ENCODE peak calls at places on chromosomes 2 and 18, in eight cellular contexts. One of them, this sample, is unnamed.

GRCh38 chr2:226429476-226429875 is 370.1 kb downstream of the IRS1 start:
- DNase-seq in NCI-H1092 treated with DMSO at 0.1 percent for 48 hours: no peak
- DNase-seq in stimulated activated CD4-positive, alpha-beta T cell treated with anti-CD3 and anti-CD28 coated beads, TNF-alpha, amount 100 ng/mL, for 1 hour: no peak
- DNase-seq in RPMI8226: no peak
- DNase-seq in kidney epithelial cell: no peak
- DNase-seq in PC-9: no peak
- DNase-seq in neural crest cell: no peak
- DNase-seq in amniotic stem cell: no peak
- DNase-seq in this sample: no peak

GRCh38 chr2:162520959-162521358 is 177.0 kb downstream of the GCA start:
- DNase-seq in stimulated activated CD4-positive, alpha-beta T cell treated with anti-CD3 and anti-CD28 coated beads, TNF-alpha, amount 100 ng/mL, for 1 hour: no peak
- DNase-seq in RPMI8226: no peak
- DNase-seq in amniotic stem cell: no peak
- DNase-seq in neural crest cell: no peak
- DNase-seq in PC-9: no peak
- DNase-seq in kidney epithelial cell: no peak
- DNase-seq in NCI-H1092 treated with DMSO at 0.1 percent for 48 hours: no peak
- DNase-seq in this sample: no peak

GRCh38 chr2:37780097-37780676 is 108.7 kb upstream of the CDC42EP3 start:
- DNase-seq in neural crest cell: no peak
- DNase-seq in PC-9: no peak
- DNase-seq in amniotic stem cell: no peak
- DNase-seq in RPMI8226: no peak
- DNase-seq in stimulated activated CD4-positive, alpha-beta T cell treated with anti-CD3 and anti-CD28 coated beads, TNF-alpha, amount 100 ng/mL, for 1 hour: no peak
- DNase-seq in NCI-H1092 treated with DMSO at 0.1 percent for 48 hours: no peak
- DNase-seq in kidney epithelial cell: no peak
- DNase-seq in this sample: no peak

GRCh38 chr2:27956895-27957294 is 66.4 kb downstream of the BABAM2 start:
- DNase-seq in neural crest cell: no peak
- DNase-seq in kidney epithelial cell: no peak
- DNase-seq in RPMI8226: no peak
- DNase-seq in amniotic stem cell: no peak
- DNase-seq in NCI-H1092 treated with DMSO at 0.1 percent for 48 hours: no peak
- DNase-seq in stimulated activated CD4-positive, alpha-beta T cell treated with anti-CD3 and anti-CD28 coated beads, TNF-alpha, amount 100 ng/mL, for 1 hour: no peak
- DNase-seq in PC-9: peak; percentile 61
- DNase-seq in this sample: no peak

GRCh38 chr2:29617351-29617750 is 304.0 kb downstream of the ALK start:
- DNase-seq in stimulated activated CD4-positive, alpha-beta T cell treated with anti-CD3 and anti-CD28 coated beads, TNF-alpha, amount 100 ng/mL, for 1 hour: no peak
- DNase-seq in neural crest cell: no peak
- DNase-seq in amniotic stem cell: no peak
- DNase-seq in NCI-H1092 treated with DMSO at 0.1 percent for 48 hours: no peak
- DNase-seq in kidney epithelial cell: no peak
- DNase-seq in PC-9: no peak
- DNase-seq in RPMI8226: no peak
- DNase-seq in this sample: no peak

GRCh38 chr2:68330691-68331090 is 10.9 kb upstream of the CNRIP1 start:
- DNase-seq in neural crest cell: no peak
- DNase-seq in kidney epithelial cell: no peak
- DNase-seq in PC-9: no peak
- DNase-seq in RPMI8226: no peak
- DNase-seq in stimulated activated CD4-positive, alpha-beta T cell treated with anti-CD3 and anti-CD28 coated beads, TNF-alpha, amount 100 ng/mL, for 1 hour: no peak
- DNase-seq in NCI-H1092 treated with DMSO at 0.1 percent for 48 hours: no peak
- DNase-seq in amniotic stem cell: no peak
- DNase-seq in this sample: no peak

GRCh38 chr2:33246432-33246831 is 230.0 kb upstream of the RASGRP3 start:
- DNase-seq in amniotic stem cell: no peak
- DNase-seq in PC-9: no peak
- DNase-seq in NCI-H1092 treated with DMSO at 0.1 percent for 48 hours: no peak
- DNase-seq in neural crest cell: no peak
- DNase-seq in kidney epithelial cell: no peak
- DNase-seq in RPMI8226: no peak
- DNase-seq in stimulated activated CD4-positive, alpha-beta T cell treated with anti-CD3 and anti-CD28 coated beads, TNF-alpha, amount 100 ng/mL, for 1 hour: no peak
- DNase-seq in this sample: no peak

GRCh38 chr2:36963106-36963505 is 3.2 kb downstream of the STRN start:
- DNase-seq in neural crest cell: no peak
- DNase-seq in RPMI8226: no peak
- DNase-seq in stimulated activated CD4-positive, alpha-beta T cell treated with anti-CD3 and anti-CD28 coated beads, TNF-alpha, amount 100 ng/mL, for 1 hour: no peak
- DNase-seq in amniotic stem cell: no peak
- DNase-seq in NCI-H1092 treated with DMSO at 0.1 percent for 48 hours: no peak
- DNase-seq in kidney epithelial cell: no peak
- DNase-seq in PC-9: peak; percentile 97
- DNase-seq in this sample: no peak

GRCh38 chr2:207845202-207845864 is 75.6 kb upstream of the FZD5 start:
- DNase-seq in PC-9: no peak
- DNase-seq in amniotic stem cell: no peak
- DNase-seq in NCI-H1092 treated with DMSO at 0.1 percent for 48 hours: no peak
- DNase-seq in stimulated activated CD4-positive, alpha-beta T cell treated with anti-CD3 and anti-CD28 coated beads, TNF-alpha, amount 100 ng/mL, for 1 hour: no peak
- DNase-seq in kidney epithelial cell: no peak
- DNase-seq in RPMI8226: no peak
- DNase-seq in neural crest cell: no peak
- DNase-seq in this sample: no peak

GRCh38 chr2:238986491-238987351 is 138.8 kb downstream of the TWIST2 start:
- DNase-seq in stimulated activated CD4-positive, alpha-beta T cell treated with anti-CD3 and anti-CD28 coated beads, TNF-alpha, amount 100 ng/mL, for 1 hour: no peak
- DNase-seq in amniotic stem cell: no peak
- DNase-seq in PC-9: no peak
- DNase-seq in NCI-H1092 treated with DMSO at 0.1 percent for 48 hours: no peak
- DNase-seq in neural crest cell: no peak
- DNase-seq in RPMI8226: no peak
- DNase-seq in kidney epithelial cell: no peak
- DNase-seq in this sample: no peak

GRCh38 chr2:177172034-177172880 is 40.3 kb upstream of the HNRNPA3 start:
- DNase-seq in neural crest cell: no peak
- DNase-seq in amniotic stem cell: no peak
- DNase-seq in kidney epithelial cell: peak; percentile 70
- DNase-seq in NCI-H1092 treated with DMSO at 0.1 percent for 48 hours: no peak
- DNase-seq in stimulated activated CD4-positive, alpha-beta T cell treated with anti-CD3 and anti-CD28 coated beads, TNF-alpha, amount 100 ng/mL, for 1 hour: no peak
- DNase-seq in RPMI8226: no peak
- DNase-seq in PC-9: peak; percentile 92
- DNase-seq in this sample: no peak

GRCh38 chr2:120767486-120768005 is 31.9 kb downstream of the GLI2 start:
- DNase-seq in amniotic stem cell: no peak
- DNase-seq in stimulated activated CD4-positive, alpha-beta T cell treated with anti-CD3 and anti-CD28 coated beads, TNF-alpha, amount 100 ng/mL, for 1 hour: no peak
- DNase-seq in neural crest cell: no peak
- DNase-seq in PC-9: no peak
- DNase-seq in RPMI8226: no peak
- DNase-seq in NCI-H1092 treated with DMSO at 0.1 percent for 48 hours: no peak
- DNase-seq in kidney epithelial cell: no peak
- DNase-seq in this sample: no peak

GRCh38 chr2:222504714-222505113 is 80.4 kb downstream of the SGPP2 start:
- DNase-seq in neural crest cell: no peak
- DNase-seq in NCI-H1092 treated with DMSO at 0.1 percent for 48 hours: no peak
- DNase-seq in PC-9: no peak
- DNase-seq in stimulated activated CD4-positive, alpha-beta T cell treated with anti-CD3 and anti-CD28 coated beads, TNF-alpha, amount 100 ng/mL, for 1 hour: no peak
- DNase-seq in kidney epithelial cell: no peak
- DNase-seq in amniotic stem cell: no peak
- DNase-seq in RPMI8226: peak; percentile 27
- DNase-seq in this sample: no peak

GRCh38 chr2:85998071-85998991 is 107.4 kb downstream of the POLR1A start:
- DNase-seq in neural crest cell: no peak
- DNase-seq in NCI-H1092 treated with DMSO at 0.1 percent for 48 hours: no peak
- DNase-seq in stimulated activated CD4-positive, alpha-beta T cell treated with anti-CD3 and anti-CD28 coated beads, TNF-alpha, amount 100 ng/mL, for 1 hour: no peak
- DNase-seq in kidney epithelial cell: no peak
- DNase-seq in amniotic stem cell: peak; percentile 25
- DNase-seq in PC-9: no peak
- DNase-seq in RPMI8226: peak; percentile 61
- DNase-seq in this sample: no peak

GRCh38 chr2:119487434-119488244 is 36.6 kb downstream of the SCTR start:
- DNase-seq in stimulated activated CD4-positive, alpha-beta T cell treated with anti-CD3 and anti-CD28 coated beads, TNF-alpha, amount 100 ng/mL, for 1 hour: no peak
- DNase-seq in PC-9: no peak
- DNase-seq in neural crest cell: no peak
- DNase-seq in NCI-H1092 treated with DMSO at 0.1 percent for 48 hours: no peak
- DNase-seq in amniotic stem cell: no peak
- DNase-seq in RPMI8226: no peak
- DNase-seq in kidney epithelial cell: peak; percentile 48
- DNase-seq in this sample: no peak

GRCh38 chr2:64876137-64876647 is 113.0 kb upstream of the SLC1A4 start:
- DNase-seq in kidney epithelial cell: peak; percentile 79
- DNase-seq in amniotic stem cell: peak; percentile 55
- DNase-seq in stimulated activated CD4-positive, alpha-beta T cell treated with anti-CD3 and anti-CD28 coated beads, TNF-alpha, amount 100 ng/mL, for 1 hour: no peak
- DNase-seq in PC-9: peak; percentile 84
- DNase-seq in neural crest cell: no peak
- DNase-seq in NCI-H1092 treated with DMSO at 0.1 percent for 48 hours: no peak
- DNase-seq in RPMI8226: no peak
- DNase-seq in this sample: peak; percentile 69

GRCh38 chr2:13821255-13821880 is 811.1 kb upstream of the LRATD1 start:
- DNase-seq in amniotic stem cell: peak; percentile 48
- DNase-seq in RPMI8226: no peak
- DNase-seq in PC-9: no peak
- DNase-seq in stimulated activated CD4-positive, alpha-beta T cell treated with anti-CD3 and anti-CD28 coated beads, TNF-alpha, amount 100 ng/mL, for 1 hour: no peak
- DNase-seq in kidney epithelial cell: no peak
- DNase-seq in NCI-H1092 treated with DMSO at 0.1 percent for 48 hours: no peak
- DNase-seq in neural crest cell: no peak
- DNase-seq in this sample: no peak

GRCh38 chr2:36748166-36748565 is 51.7 kb downstream of the VIT start:
- DNase-seq in neural crest cell: no peak
- DNase-seq in NCI-H1092 treated with DMSO at 0.1 percent for 48 hours: no peak
- DNase-seq in amniotic stem cell: no peak
- DNase-seq in kidney epithelial cell: no peak
- DNase-seq in RPMI8226: no peak
- DNase-seq in PC-9: no peak
- DNase-seq in stimulated activated CD4-positive, alpha-beta T cell treated with anti-CD3 and anti-CD28 coated beads, TNF-alpha, amount 100 ng/mL, for 1 hour: no peak
- DNase-seq in this sample: no peak

GRCh38 chr2:26469092-26469710 is 8.7 kb downstream of the OTOF start:
- DNase-seq in PC-9: no peak
- DNase-seq in amniotic stem cell: no peak
- DNase-seq in NCI-H1092 treated with DMSO at 0.1 percent for 48 hours: no peak
- DNase-seq in kidney epithelial cell: peak; percentile 21
- DNase-seq in RPMI8226: peak; percentile 77
- DNase-seq in neural crest cell: peak; percentile 60
- DNase-seq in stimulated activated CD4-positive, alpha-beta T cell treated with anti-CD3 and anti-CD28 coated beads, TNF-alpha, amount 100 ng/mL, for 1 hour: no peak
- DNase-seq in this sample: peak; percentile 56

GRCh38 chr2:60552851-60553495 is 481 bp downstream of the BCL11A start:
- DNase-seq in PC-9: no peak
- DNase-seq in amniotic stem cell: no peak
- DNase-seq in kidney epithelial cell: no peak
- DNase-seq in NCI-H1092 treated with DMSO at 0.1 percent for 48 hours: no peak
- DNase-seq in RPMI8226: no peak
- DNase-seq in stimulated activated CD4-positive, alpha-beta T cell treated with anti-CD3 and anti-CD28 coated beads, TNF-alpha, amount 100 ng/mL, for 1 hour: no peak
- DNase-seq in neural crest cell: no peak
- DNase-seq in this sample: no peak

GRCh38 chr2:74560591-74560990 is 6.1 kb downstream of the DOK1 start:
- DNase-seq in amniotic stem cell: no peak
- DNase-seq in stimulated activated CD4-positive, alpha-beta T cell treated with anti-CD3 and anti-CD28 coated beads, TNF-alpha, amount 100 ng/mL, for 1 hour: no peak
- DNase-seq in RPMI8226: no peak
- DNase-seq in PC-9: no peak
- DNase-seq in kidney epithelial cell: no peak
- DNase-seq in NCI-H1092 treated with DMSO at 0.1 percent for 48 hours: no peak
- DNase-seq in neural crest cell: no peak
- DNase-seq in this sample: no peak

GRCh38 chr18:56127322-56128099 is 510.9 kb downstream of the TXNL1 start:
- DNase-seq in amniotic stem cell: no peak
- DNase-seq in PC-9: no peak
- DNase-seq in stimulated activated CD4-positive, alpha-beta T cell treated with anti-CD3 and anti-CD28 coated beads, TNF-alpha, amount 100 ng/mL, for 1 hour: no peak
- DNase-seq in NCI-H1092 treated with DMSO at 0.1 percent for 48 hours: no peak
- DNase-seq in kidney epithelial cell: no peak
- DNase-seq in RPMI8226: no peak
- DNase-seq in neural crest cell: no peak
- DNase-seq in this sample: no peak